ENCODE peak calls at places on chromosomes 6 and 20, in five cellular contexts. Y is GM20000, P is AG09309, B is astrocyte, N is HTR-8/SVneo. L is an unnamed sample.

GRCh38 chr6:168196385-168196860 is 117.4 kb upstream of the FRMD1 start:
- DNase-seq in Y (no peak), P (no peak), B (no peak), N (no peak), L (no peak)

GRCh38 chr20:44288252-44288651 is 22.8 kb downstream of the FITM2 start:
- DNase-seq in Y (no peak), P (no peak), B (no peak), N (no peak), L (no peak)

GRCh38 chr6:41531591-41532582 is 14.3 kb upstream of the FOXP4 start:
- DNase-seq in Y (peak), P (peak), B (peak), N (no peak), L (no peak)

GRCh38 chr6:151286192-151286591 is 46.4 kb downstream of the AKAP12 start:
- DNase-seq in Y (no peak), P (no peak), B (no peak), N (no peak), L (no peak)

GRCh38 chr6:99736302-99736701 is 129.7 kb downstream of the PRDM13 start:
- DNase-seq in Y (peak), P (no peak), B (no peak), N (no peak), L (no peak)

GRCh38 chr6:82364087-82365010 is 732 bp downstream of the TPBG start:
- DNase-seq in Y (peak), P (no peak), B (peak), N (peak), L (no peak)

GRCh38 chr6:3296537-3297453 is 38.0 kb downstream of the PSMG4 start:
- DNase-seq in Y (no peak), P (no peak), B (no peak), N (no peak), L (no peak)

GRCh38 chr6:31711233-31711632 is 3.9 kb upstream of the LY6G6D start:
- DNase-seq in Y (no peak), P (no peak), B (no peak), N (no peak), L (no peak)

GRCh38 chr6:79420054-79420453 is 117.2 kb downstream of the LCA5 start:
- DNase-seq in Y (no peak), P (no peak), B (no peak), N (no peak), L (no peak)

GRCh38 chr6:33794910-33795615 is 6.1 kb upstream of the LEMD2 start:
- DNase-seq in Y (no peak), P (no peak), B (no peak), N (peak), L (no peak)

GRCh38 chr20:48656661-48657211 is 171.1 kb downstream of the PREX1 start:
- DNase-seq in Y (no peak), P (no peak), B (no peak), N (no peak), L (peak)

GRCh38 chr6:150119256-150119655 is 23.6 kb upstream of the PPP1R14C start:
- DNase-seq in Y (no peak), P (no peak), B (peak), N (no peak), L (no peak)

GRCh38 chr6:31829633-31830492 is 2.3 kb downstream of the HSPA1B start:
- DNase-seq in Y (no peak), P (no peak), B (no peak), N (no peak), L (no peak)

GRCh38 chr20:3134151-3134550 is 25.5 kb downstream of the FASTKD5 start:
- DNase-seq in Y (no peak), P (no peak), B (no peak), N (no peak), L (no peak)

GRCh38 chr6:20751293-20751946 is 217.2 kb downstream of the CDKAL1 start:
- DNase-seq in Y (no peak), P (no peak), B (no peak), N (no peak), L (no peak)

GRCh38 chr6:37289931-37290330 is 32.0 kb upstream of the TMEM217 start:
- DNase-seq in Y (no peak), P (no peak), B (no peak), N (no peak), L (no peak)

GRCh38 chr6:41934278-41935189 is 7.1 kb downstream of the CCND3 start:
- DNase-seq in Y (no peak), P (no peak), B (no peak), N (no peak), L (no peak)

GRCh38 chr20:8246153-8246552 is 114.1 kb downstream of the PLCB1 start:
- DNase-seq in Y (no peak), P (no peak), B (no peak), N (no peak), L (no peak)

GRCh38 chr6:82022614-82023102 is 224.9 kb downstream of the IBTK start:
- DNase-seq in Y (no peak), P (no peak), B (peak), N (peak), L (no peak)

GRCh38 chr6:32153835-32154513 is at the start of gene PPT2:
- DNase-seq in Y (peak), P (peak), B (peak), N (peak), L (peak)

GRCh38 chr6:170047813-170048212 is 243.1 kb downstream of the DLL1 start:
- DNase-seq in Y (no peak), P (no peak), B (no peak), N (no peak), L (no peak)

GRCh38 chr20:11311659-11312058 is 606.0 kb upstream of the BTBD3 start:
- DNase-seq in Y (no peak), P (no peak), B (no peak), N (no peak), L (no peak)

GRCh38 chr20:53581444-53582311 is 12.0 kb downstream of the ZNF217 start:
- DNase-seq in Y (no peak), P (no peak), B (no peak), N (no peak), L (no peak)

GRCh38 chr6:12071064-12071615 is 59.0 kb downstream of the HIVEP1 start:
- DNase-seq in Y (no peak), P (no peak), B (no peak), N (no peak), L (no peak)

GRCh38 chr6:142867355-142867801 is 77.6 kb downstream of the HIVEP2 start:
- DNase-seq in Y (no peak), P (no peak), B (peak), N (no peak), L (no peak)

GRCh38 chr20:3339076-3339475 is 68.4 kb downstream of the DNAAF9 start:
- DNase-seq in Y (no peak), P (no peak), B (no peak), N (no peak), L (no peak)

GRCh38 chr6:4320860-4321259 is 185.5 kb upstream of the ECI2 start:
- DNase-seq in Y (no peak), P (peak), B (peak), N (peak), L (no peak)

GRCh38 chr6:89242574-89243330 is 25.6 kb upstream of the GABRR1 start:
- DNase-seq in Y (peak), P (no peak), B (peak), N (peak), L (no peak)

GRCh38 chr6:18215436-18215835 is 48.9 kb downstream of the DEK start:
- DNase-seq in Y (no peak), P (no peak), B (no peak), N (no peak), L (no peak)

GRCh38 chr20:48478370-48478769 is 349.4 kb downstream of the PREX1 start:
- DNase-seq in Y (peak), P (no peak), B (no peak), N (no peak), L (no peak)

GRCh38 chr6:128511518-128511917 is 8.9 kb downstream of the PTPRK start:
- DNase-seq in Y (no peak), P (no peak), B (peak), N (no peak), L (no peak)

GRCh38 chr6:142326539-142326938 is 24.7 kb downstream of the ADGRG6 start:
- DNase-seq in Y (no peak), P (no peak), B (peak), N (no peak), L (no peak)

GRCh38 chr6:412146-412886 is 20.8 kb downstream of the IRF4 start:
- DNase-seq in Y (no peak), P (no peak), B (no peak), N (no peak), L (no peak)

GRCh38 chr6:1170793-1171192 is 141.1 kb upstream of the FOXQ1 start:
- DNase-seq in Y (no peak), P (no peak), B (no peak), N (no peak), L (no peak)